ENCODE peak calls at places on chromosomes 16 and 17, in ten cellular contexts. M is neural progenitor cell; H is Panc1; O is Peyer's patch; Q is CD4-positive, alpha-beta memory T cell; B is A673; F is heart right ventricle; E is esophagus squamous epithelium; U is NT2/D1; C is stomach. Y is an unnamed sample.
A peak's percentile ranks its signal among the peaks of the same experiment; 100 is the strongest.

GRCh38 chr17:71458322-71458721 is 662.5 kb upstream of the SOX9 start:
- DNase-seq in M (no peak), Q (no peak), F (no peak), B (no peak), U (no peak), E (no peak), H (no peak), O (no peak), C (no peak), Y (no peak)

GRCh38 chr17:30824002-30824355 is 513 bp downstream of the CRLF3 start:
- DNase-seq in F (no peak), Q (peak; percentile 61), H (no peak), C (no peak), B (peak; percentile 5), O (no peak), U (no peak), M (no peak), E (no peak), Y (no peak)

GRCh38 chr17:28616281-28616680 is 2.3 kb upstream of the RSKR start:
- DNase-seq in Q (no peak), U (no peak), M (no peak), B (no peak), E (no peak), O (no peak), F (no peak), H (no peak), C (no peak), Y (no peak)

GRCh38 chr17:55567240-55568216 is 56.3 kb upstream of the SMIM36 start:
- DNase-seq in M (no peak), C (no peak), E (no peak), O (no peak), Q (no peak), U (no peak), H (no peak), B (no peak), F (peak; percentile 63), Y (no peak)

GRCh38 chr17:77804796-77805426 is 153.6 kb upstream of the TNRC6C start:
- DNase-seq in F (no peak), E (no peak), C (no peak), B (no peak), M (no peak), Q (no peak), U (no peak), O (no peak), H (no peak), Y (no peak)

GRCh38 chr17:10429416-10430045 is 7.8 kb upstream of the MYH8 start:
- DNase-seq in M (no peak), H (no peak), C (no peak), Q (no peak), E (no peak), F (no peak), O (no peak), B (no peak), U (no peak), Y (no peak)

GRCh38 chr17:60455378-60455777 is 33.1 kb downstream of the CHCT1 start:
- DNase-seq in U (no peak), Q (no peak), F (no peak), H (no peak), E (no peak), C (no peak), B (peak; percentile 21), O (no peak), M (no peak), Y (no peak)

GRCh38 chr16:64738321-64738960 is 383.4 kb downstream of the CDH11 start:
- DNase-seq in C (no peak), O (no peak), H (no peak), B (no peak), M (no peak), Q (no peak), E (no peak), F (no peak), U (no peak), Y (no peak)

GRCh38 chr17:82343560-82343959 is 10.0 kb upstream of the SECTM1 start:
- DNase-seq in F (no peak), H (no peak), E (no peak), O (no peak), U (no peak), Q (no peak), B (no peak), C (no peak), M (no peak), Y (no peak)

GRCh38 chr17:31684901-31685300 is 174.1 kb downstream of the COPRS start:
- DNase-seq in F (no peak), O (no peak), C (no peak), M (no peak), H (no peak), B (no peak), E (no peak), U (no peak), Q (no peak), Y (no peak)

GRCh38 chr16:88768041-88768876 is 16.8 kb downstream of the PIEZO1 start:
- DNase-seq in M (peak; percentile 65), F (peak; percentile 53), C (no peak), H (no peak), U (no peak), O (no peak), B (no peak), E (no peak), Q (peak; percentile 30), Y (no peak)

GRCh38 chr16:67613808-67614207 is 31.1 kb upstream of the CARMIL2 start:
- DNase-seq in E (no peak), Q (no peak), U (no peak), O (no peak), C (no peak), M (peak; percentile 35), H (no peak), F (no peak), B (peak; percentile 17), Y (no peak)

GRCh38 chr16:27572711-27573110 is 22.8 kb downstream of the KATNIP start:
- DNase-seq in F (no peak), U (no peak), E (no peak), B (no peak), Q (no peak), C (no peak), M (no peak), O (no peak), H (no peak), Y (no peak)

GRCh38 chr17:75749545-75750389 is 15.2 kb downstream of the GALK1 start:
- DNase-seq in M (peak; percentile 89), H (peak; percentile 43), O (peak; percentile 95), C (peak; percentile 89), E (peak; percentile 48), U (no peak), B (peak; percentile 84), F (peak; percentile 88), Q (peak; percentile 77), Y (no peak)

GRCh38 chr16:88461291-88462269 is 8.5 kb downstream of the ZFPM1 start:
- DNase-seq in U (peak; percentile 76), C (peak; percentile 61), M (peak; percentile 83), F (no peak), H (no peak), Q (no peak), E (no peak), O (no peak), B (peak; percentile 71), Y (no peak)

DNA sequence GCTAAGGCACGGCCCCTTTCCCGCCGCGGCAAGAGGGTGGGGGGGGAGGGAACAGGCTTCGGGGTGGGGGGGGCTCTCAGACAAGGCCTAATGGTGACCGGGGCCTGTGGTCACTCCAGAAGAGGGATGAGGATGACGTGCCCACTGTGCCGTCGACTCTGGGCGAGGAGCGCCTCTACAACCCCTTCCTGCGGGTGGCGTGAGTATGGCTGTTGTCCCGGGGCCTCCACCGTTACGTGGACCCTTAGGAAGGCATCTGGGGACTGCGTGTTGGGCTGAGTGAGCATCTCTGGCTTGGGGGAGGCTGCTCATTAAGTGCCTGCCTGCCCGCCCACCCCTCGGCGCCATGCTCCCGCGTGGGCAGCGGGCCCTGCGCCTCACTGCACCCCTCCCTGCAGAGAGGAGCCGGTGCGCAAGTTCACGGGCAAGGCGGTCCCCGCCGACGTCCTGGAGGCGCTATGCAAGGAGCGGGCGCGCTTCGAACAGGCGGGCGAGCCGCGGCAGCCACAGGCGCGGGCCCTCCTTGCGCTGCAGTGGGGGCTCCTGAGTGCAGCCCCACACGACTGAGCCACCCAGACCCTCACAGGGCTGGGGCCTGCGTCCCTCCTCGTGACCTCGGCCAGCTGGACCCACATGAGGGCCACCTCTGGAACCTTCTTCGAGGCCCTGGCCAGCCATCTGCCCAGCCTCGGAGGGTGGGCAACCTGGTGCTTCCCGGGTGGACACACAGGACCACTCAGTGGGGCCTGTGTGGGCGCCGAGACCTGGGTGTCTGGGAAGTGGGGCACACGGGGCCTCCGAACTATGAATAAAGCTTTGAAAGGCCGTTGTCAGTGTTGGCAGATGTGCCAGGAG is 2.2 kb downstream of the HAGHL start:
- DNase-seq in U (no peak), H (no peak), F (no peak), M (no peak), O (no peak), Q (no peak), E (no peak), B (no peak), C (no peak), Y (no peak)
- H3K4me3 ChIP-seq in U (peak overlapping the region; percentile 91), H (peak overlapping the region; percentile 74), F (no peak overlapping the region), M (peak overlapping the region; percentile 43), O (peak overlapping the region; percentile 66), Q (no peak overlapping the region), E (no peak overlapping the region), B (no peak overlapping the region), C (no peak overlapping the region), Y (no peak overlapping the region)

GRCh38 chr17:41691031-41691777 is 2.5 kb downstream of the EIF1 start:
- DNase-seq in U (no peak), M (no peak), E (no peak), C (no peak), Q (peak; percentile 50), O (no peak), H (no peak), F (no peak), B (no peak), Y (no peak)
- H3K36me3 ChIP-seq in U (peaks cover 59% of the 10 kb centered on the region), M (peaks cover 14% of the 10 kb centered on the region), E (peaks cover 33% of the 10 kb centered on the region), C (peaks cover 61% of the 10 kb centered on the region), Q (peaks cover 48% of the 10 kb centered on the region), O (peaks cover 20% of the 10 kb centered on the region), H (peaks cover 27% of the 10 kb centered on the region), F (peaks cover 61% of the 10 kb centered on the region), B (peaks cover 41% of the 10 kb centered on the region), Y (peaks cover 7% of the 10 kb centered on the region)

DNA sequence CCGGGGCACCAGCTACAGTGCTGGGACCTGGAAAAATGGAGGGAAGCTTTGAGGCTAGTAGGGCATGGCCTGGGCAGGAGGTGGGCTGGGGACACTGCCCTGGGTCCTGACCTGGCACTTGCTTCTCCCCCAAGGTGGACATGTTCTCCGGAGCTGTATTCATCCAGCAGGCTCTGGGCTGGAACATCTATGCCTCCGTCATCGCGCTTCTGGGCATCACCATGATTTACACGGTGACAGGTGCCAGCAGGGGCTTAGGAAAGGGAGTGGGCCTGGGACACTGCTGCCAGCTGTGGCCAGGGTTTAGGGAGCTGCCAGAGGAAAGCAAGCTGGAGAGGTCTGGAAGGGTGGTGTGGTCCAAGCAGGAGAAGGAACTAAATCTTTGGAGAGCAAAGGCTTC is 3.1 kb downstream of the SLC5A2 start:
- DNase-seq in O (no peak), F (no peak), Q (no peak), B (no peak), E (no peak), H (no peak), U (no peak), C (no peak), M (no peak), Y (no peak)
- H3K4me3 ChIP-seq in O (no peak overlapping the region), F (no peak overlapping the region), Q (no peak overlapping the region), B (no peak overlapping the region), E (no peak overlapping the region), H (no peak overlapping the region), U (no peak overlapping the region), C (no peak overlapping the region), M (no peak overlapping the region), Y (no peak overlapping the region)

DNA sequence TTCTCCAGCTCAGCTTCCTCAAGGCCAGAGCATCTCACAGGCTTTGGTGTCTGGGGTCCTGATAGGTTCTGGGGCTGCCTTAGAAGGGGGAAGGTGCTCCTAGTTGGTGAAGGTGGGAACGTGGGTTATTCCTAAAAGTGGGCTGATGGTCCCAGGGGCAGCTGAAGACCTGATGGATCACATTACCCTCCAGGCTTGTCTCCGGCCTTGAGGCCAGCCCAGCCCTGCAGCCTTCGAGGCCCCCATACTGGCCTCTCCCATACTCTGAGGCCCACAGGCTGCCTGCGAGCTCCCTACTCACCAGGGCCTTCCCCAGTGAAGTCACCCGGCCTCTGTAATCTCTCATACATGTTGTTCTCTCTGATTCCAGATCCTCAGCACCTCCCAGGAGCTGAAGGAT is 2.7 kb downstream of the RNF112 start:
- DNase-seq in M (no peak), Q (no peak), B (no peak), E (no peak), C (no peak), O (no peak), H (no peak), F (no peak), U (no peak), Y (no peak)
- H3K36me3 ChIP-seq in M (no peaks in the 10 kb centered on the region), Q (no peaks in the 10 kb centered on the region), B (no peaks in the 10 kb centered on the region), E (no peaks in the 10 kb centered on the region), C (no peaks in the 10 kb centered on the region), O (no peaks in the 10 kb centered on the region), H (no peaks in the 10 kb centered on the region), F (no peaks in the 10 kb centered on the region), U (no peaks in the 10 kb centered on the region), Y (no peaks in the 10 kb centered on the region)

Y was measured in kidney epithelial cell.